ENCODE peak calls at places on chromosomes 13 and 19, in five cellular contexts. K, D, E, T and I are unnamed samples.

GRCh38 chr19:7657047-7657779 is 11.6 kb upstream of the RETN start:
- DNase-seq in K (no peak), D (no peak), E (no peak), T (no peak), I (no peak)

GRCh38 chr19:10718205-10719196 is 622 bp downstream of the DNM2 start:
- DNase-seq in K (no peak), D (peak; percentile 28), E (peak; percentile 47), T (peak; percentile 51), I (peak; percentile 70)

GRCh38 chr19:33804021-33804799 is 7.5 kb downstream of the KCTD15 start:
- DNase-seq in K (no peak), D (peak; percentile 83), E (no peak), T (peak; percentile 68), I (no peak)

GRCh38 chr13:79936368-79937136 is 404.4 kb downstream of the SPRY2 start:
- DNase-seq in K (no peak), D (peak; percentile 100), E (no peak), T (no peak), I (no peak)

GRCh38 chr13:34750078-34750703 is 191.9 kb upstream of the NBEA start:
- DNase-seq in K (no peak), D (no peak), E (no peak), T (peak; percentile 58), I (no peak)

GRCh38 chr13:26558074-26558805 is 757 bp downstream of the WASF3 start:
- DNase-seq in K (no peak), D (peak; percentile 13), E (peak; percentile 9), T (peak; percentile 36), I (no peak)

GRCh38 chr19:44596428-44597130 is 16.8 kb upstream of the IGSF23 start:
- DNase-seq in K (no peak), D (no peak), E (no peak), T (no peak), I (no peak)

GRCh38 chr13:39297664-39298171 is 259.5 kb downstream of the NHLRC3 start:
- DNase-seq in K (no peak), D (peak; percentile 24), E (no peak), T (no peak), I (no peak)

GRCh38 chr13:99058527-99059495 is 80.9 kb upstream of the DOCK9 start:
- DNase-seq in K (no peak), D (no peak), E (no peak), T (no peak), I (no peak)

GRCh38 chr19:40465025-40465780 is at the start of gene BLVRB:
- DNase-seq in K (no peak), D (peak; percentile 52), E (no peak), T (no peak), I (no peak)

GRCh38 chr13:89602655-89603054 is 1744.8 kb upstream of the MIR17HG start:
- DNase-seq in K (no peak), D (no peak), E (no peak), T (no peak), I (no peak)

GRCh38 chr13:67048793-67049150 is 181.4 kb downstream of the PCDH9 start:
- DNase-seq in K (no peak), D (peak; percentile 82), E (no peak), T (no peak), I (no peak)

GRCh38 chr19:5333581-5334365 is 6.8 kb downstream of the PTPRS start:
- DNase-seq in K (no peak), D (no peak), E (no peak), T (no peak), I (no peak)

GRCh38 chr19:29928831-29929230 is 13.2 kb upstream of the URI1 start:
- DNase-seq in K (no peak), D (no peak), E (no peak), T (no peak), I (no peak)

GRCh38 chr19:12065100-12065538 is 588 bp downstream of the ZNF844 start:
- DNase-seq in K (peak; percentile 58), D (peak; percentile 38), E (no peak), T (peak; percentile 45), I (peak; percentile 58)

GRCh38 chr13:32113564-32113963 is 82.0 kb downstream of the FRY start:
- DNase-seq in K (no peak), D (no peak), E (no peak), T (no peak), I (no peak)

GRCh38 chr13:32116210-32116609 is 84.6 kb downstream of the FRY start:
- DNase-seq in K (no peak), D (no peak), E (no peak), T (no peak), I (no peak)

GRCh38 chr13:32117696-32118095 is 86.1 kb downstream of the FRY start:
- DNase-seq in K (no peak), D (peak; percentile 8), E (no peak), T (peak; percentile 40), I (no peak)

GRCh38 chr13:32115069-32115468 is 83.5 kb downstream of the FRY start:
- DNase-seq in K (no peak), D (no peak), E (no peak), T (no peak), I (no peak)
- TF ChIP-seq POLR2A in K (no peak), D (no peak), E (no peak), T (no peak), I (no peak)

GRCh38 chr19:48444933-48445194 is 919 bp upstream of the GRWD1 start:
- DNase-seq in K (no peak), D (no peak), E (no peak), T (no peak), I (no peak)

GRCh38 chr19:48445256-48445605 is 552 bp upstream of the GRWD1 start:
- DNase-seq in K (no peak), D (peak; percentile 94), E (no peak), T (peak; percentile 61), I (peak; percentile 95)

GRCh38 chr19:48444129-48444932 is 1.5 kb upstream of the GRWD1 start:
- DNase-seq in K (no peak), D (no peak), E (no peak), T (no peak), I (no peak)

GRCh38 chr19:48446579-48446978 is 796 bp downstream of the GRWD1 start:
- DNase-seq in K (no peak), D (no peak), E (no peak), T (no peak), I (no peak)

GRCh38 chr19:48445606-48446481 is at the start of gene GRWD1:
- DNase-seq in K (peak; percentile 87), D (peak; percentile 94), E (peak; percentile 95), T (peak; percentile 98), I (peak; percentile 95)
- TF ChIP-seq POLR2A in K (peak; percentile 50), D (peak; percentile 72), E (peak; percentile 87), T (no peak), I (peak; percentile 61)

DNA sequence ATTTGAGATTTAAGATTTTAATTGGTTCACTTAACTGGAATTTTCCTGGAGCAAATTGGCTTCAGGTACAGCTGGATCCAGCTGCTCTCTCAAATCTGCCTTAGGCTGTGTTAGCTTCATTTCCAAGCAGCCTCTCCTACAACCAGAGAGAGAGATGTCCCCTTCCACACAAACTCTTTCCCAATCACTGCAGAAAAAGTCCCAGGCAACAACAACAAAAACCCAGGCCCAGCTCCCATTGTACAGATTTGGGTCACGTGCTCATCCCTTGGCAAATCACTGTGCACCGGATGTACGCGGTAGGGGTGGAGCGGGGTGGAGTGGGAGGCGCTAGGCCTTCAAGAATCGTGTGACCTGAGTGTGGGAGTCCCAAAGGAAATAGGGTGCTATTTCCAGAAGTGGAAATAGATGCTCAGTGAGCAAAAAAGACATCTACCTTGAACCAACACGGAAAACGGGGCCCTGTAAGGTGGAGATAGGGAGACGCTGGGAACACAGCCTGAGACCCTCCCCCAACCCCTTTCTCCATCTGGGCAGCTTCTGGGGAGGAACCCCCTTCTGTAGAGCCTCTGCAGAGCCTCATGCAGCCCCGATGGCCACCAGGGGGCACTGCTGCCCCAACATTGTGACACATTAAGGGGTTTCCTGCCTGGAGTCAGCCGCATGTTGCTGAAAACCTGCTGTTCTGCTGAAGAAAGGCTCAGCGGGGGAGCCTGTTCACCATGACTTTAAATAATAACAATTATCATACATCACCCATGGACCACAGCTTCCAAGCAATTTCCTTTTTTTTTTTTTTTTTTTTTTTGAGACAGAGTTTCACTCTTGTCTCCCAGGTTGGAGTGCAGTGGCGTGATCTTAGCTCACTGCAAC is 25.4 kb downstream of the HPN start:
- DNase-seq in K (peak; percentile 85), D (peak; percentile 77), E (peak; percentile 92), T (peak; percentile 94), I (peak; percentile 80)
- TF ChIP-seq POLR2A in K (no peak), D (no peak), E (no peak), T (no peak), I (no peak)

DNA sequence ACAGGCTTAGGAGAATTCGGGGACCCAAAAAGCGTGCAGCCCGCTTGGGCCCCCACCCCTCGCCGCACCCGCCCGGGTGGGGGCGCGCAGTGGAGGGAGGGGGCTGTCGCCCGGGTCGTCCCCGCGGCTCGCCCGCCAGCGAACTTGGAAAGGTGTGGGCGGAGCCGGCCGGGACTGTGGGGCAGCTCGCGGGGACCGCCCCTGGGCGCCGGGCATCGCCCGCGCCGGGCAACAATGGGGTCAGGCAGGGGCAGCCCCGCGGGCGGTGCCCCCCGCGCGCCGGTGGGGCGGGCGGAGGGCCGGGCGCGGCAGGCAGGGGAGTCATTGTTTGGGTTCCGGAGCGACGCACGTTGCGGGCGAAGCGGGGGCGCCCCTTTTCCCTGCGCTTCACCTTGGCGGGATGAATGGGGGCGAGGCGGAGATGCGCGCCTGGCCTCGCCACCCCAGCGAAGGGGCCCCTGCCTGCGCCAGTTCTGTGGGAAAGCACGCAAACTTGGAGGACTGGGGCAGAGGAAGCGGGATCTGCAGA is 637 bp upstream of the KLF12 start:
- DNase-seq in K (peak; percentile 54), D (no peak), E (peak; percentile 19), T (peak; percentile 21), I (no peak)
- TF ChIP-seq POLR2A in K (no peak), D (no peak), E (no peak), T (no peak), I (no peak)

DNA sequence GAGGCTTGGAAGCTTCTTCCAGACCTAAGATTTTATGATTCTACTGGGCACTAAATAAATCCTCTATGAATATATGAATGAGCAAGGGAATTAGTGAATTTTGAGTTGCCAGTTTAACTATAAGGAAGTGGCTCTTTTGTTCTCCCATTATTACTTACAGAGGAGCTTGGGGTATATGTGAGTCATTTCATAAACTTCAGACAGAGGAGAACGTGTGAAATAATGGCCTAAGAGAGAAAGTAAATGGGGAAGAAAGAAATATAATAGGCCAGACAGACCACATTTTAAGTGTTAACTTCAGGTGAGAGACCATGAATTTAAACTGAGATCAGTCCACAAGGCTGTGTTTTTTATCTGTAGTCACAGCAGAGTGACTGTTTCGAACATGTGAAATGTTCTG is 570.9 kb downstream of the GPC6 start:
- DNase-seq in K (no peak), D (peak; percentile 21), E (no peak), T (no peak), I (no peak)
- TF ChIP-seq POLR2A in K (no peak), D (no peak), E (no peak), T (no peak), I (no peak)